ENCODE peak calls at places on chromosomes 1 and 21, in five cellular contexts. One of them, this sample, is unnamed.

GRCh38 chr1:207298666-207299065 is 22.8 kb upstream of the CD55 start:
- DNase-seq in heart right ventricle: no peak
- DNase-seq in CD8-positive, alpha-beta T cell: no peak
- DNase-seq in HFF-Myc: no peak
- DNase-seq in dorsolateral prefrontal cortex: no peak
- DNase-seq in this sample: no peak

GRCh38 chr1:55699151-55699695 is 484.1 kb upstream of the USP24 start:
- DNase-seq in HFF-Myc: no peak
- DNase-seq in dorsolateral prefrontal cortex: no peak
- DNase-seq in CD8-positive, alpha-beta T cell: no peak
- DNase-seq in heart right ventricle: no peak
- DNase-seq in this sample: no peak

GRCh38 chr1:37724575-37724974 is 32.3 kb downstream of the CDCA8 start:
- DNase-seq in CD8-positive, alpha-beta T cell: no peak
- DNase-seq in dorsolateral prefrontal cortex: no peak
- DNase-seq in HFF-Myc: no peak
- DNase-seq in heart right ventricle: no peak
- DNase-seq in this sample: no peak

GRCh38 chr1:158019177-158019868 is 25.9 kb downstream of the KIRREL1 start:
- DNase-seq in HFF-Myc: peak; percentile 94
- DNase-seq in dorsolateral prefrontal cortex: no peak
- DNase-seq in heart right ventricle: no peak
- DNase-seq in CD8-positive, alpha-beta T cell: no peak
- DNase-seq in this sample: no peak

GRCh38 chr1:53686371-53687267 is 52.3 kb downstream of the GLIS1 start:
- DNase-seq in HFF-Myc: no peak
- DNase-seq in CD8-positive, alpha-beta T cell: no peak
- DNase-seq in dorsolateral prefrontal cortex: no peak
- DNase-seq in heart right ventricle: no peak
- DNase-seq in this sample: no peak

GRCh38 chr1:109371271-109371739 is 26.4 kb downstream of the SORT1 start:
- DNase-seq in HFF-Myc: no peak
- DNase-seq in heart right ventricle: no peak
- DNase-seq in CD8-positive, alpha-beta T cell: no peak
- DNase-seq in dorsolateral prefrontal cortex: no peak
- DNase-seq in this sample: no peak

GRCh38 chr1:109509176-109510134 is at the start of gene AMIGO1:
- DNase-seq in CD8-positive, alpha-beta T cell: peak; percentile 55
- DNase-seq in heart right ventricle: peak; percentile 67
- DNase-seq in HFF-Myc: no peak
- DNase-seq in dorsolateral prefrontal cortex: no peak
- DNase-seq in this sample: peak; percentile 66

GRCh38 chr1:23027352-23027907 is 8.2 kb downstream of the KDM1A start:
- DNase-seq in CD8-positive, alpha-beta T cell: no peak
- DNase-seq in dorsolateral prefrontal cortex: no peak
- DNase-seq in heart right ventricle: no peak
- DNase-seq in HFF-Myc: no peak
- DNase-seq in this sample: no peak

GRCh38 chr1:173048629-173049326 is 2.0 kb downstream of the TNFSF18 start:
- DNase-seq in HFF-Myc: no peak
- DNase-seq in CD8-positive, alpha-beta T cell: no peak
- DNase-seq in heart right ventricle: no peak
- DNase-seq in dorsolateral prefrontal cortex: no peak
- DNase-seq in this sample: no peak

GRCh38 chr1:185158806-185159205 is 1.8 kb downstream of the SWT1 start:
- DNase-seq in heart right ventricle: no peak
- DNase-seq in HFF-Myc: no peak
- DNase-seq in CD8-positive, alpha-beta T cell: no peak
- DNase-seq in dorsolateral prefrontal cortex: no peak
- DNase-seq in this sample: no peak

GRCh38 chr1:147496571-147496970 is 44.7 kb upstream of the BCL9 start:
- DNase-seq in heart right ventricle: peak; percentile 22
- DNase-seq in CD8-positive, alpha-beta T cell: no peak
- DNase-seq in dorsolateral prefrontal cortex: no peak
- DNase-seq in HFF-Myc: no peak
- DNase-seq in this sample: no peak

GRCh38 chr1:221845650-221846371 is 103.9 kb upstream of the DUSP10 start:
- DNase-seq in HFF-Myc: no peak
- DNase-seq in CD8-positive, alpha-beta T cell: no peak
- DNase-seq in heart right ventricle: peak; percentile 35
- DNase-seq in dorsolateral prefrontal cortex: no peak
- DNase-seq in this sample: no peak

GRCh38 chr1:29687601-29688244 is 451.4 kb downstream of the PTPRU start:
- DNase-seq in HFF-Myc: no peak
- DNase-seq in CD8-positive, alpha-beta T cell: no peak
- DNase-seq in dorsolateral prefrontal cortex: no peak
- DNase-seq in heart right ventricle: no peak
- DNase-seq in this sample: no peak

GRCh38 chr1:239169276-239169675 is 217.1 kb upstream of the CHRM3 start:
- DNase-seq in heart right ventricle: no peak
- DNase-seq in dorsolateral prefrontal cortex: no peak
- DNase-seq in CD8-positive, alpha-beta T cell: no peak
- DNase-seq in HFF-Myc: no peak
- DNase-seq in this sample: no peak

GRCh38 chr1:227316941-227317540 is 1.3 kb downstream of the CDC42BPA start:
- DNase-seq in CD8-positive, alpha-beta T cell: no peak
- DNase-seq in heart right ventricle: no peak
- DNase-seq in dorsolateral prefrontal cortex: no peak
- DNase-seq in HFF-Myc: no peak
- DNase-seq in this sample: no peak

GRCh38 chr1:55575571-55576279 is 360.6 kb upstream of the USP24 start:
- DNase-seq in CD8-positive, alpha-beta T cell: no peak
- DNase-seq in heart right ventricle: peak; percentile 43
- DNase-seq in HFF-Myc: no peak
- DNase-seq in dorsolateral prefrontal cortex: peak; percentile 66
- DNase-seq in this sample: no peak

GRCh38 chr1:10793129-10793651 is 3.3 kb downstream of the CASZ1 start:
- DNase-seq in CD8-positive, alpha-beta T cell: no peak
- DNase-seq in dorsolateral prefrontal cortex: no peak
- DNase-seq in heart right ventricle: no peak
- DNase-seq in HFF-Myc: no peak
- DNase-seq in this sample: no peak

GRCh38 chr1:89065077-89065868 is at the start of gene GBP1:
- DNase-seq in HFF-Myc: peak; percentile 52
- DNase-seq in dorsolateral prefrontal cortex: no peak
- DNase-seq in CD8-positive, alpha-beta T cell: no peak
- DNase-seq in heart right ventricle: no peak
- DNase-seq in this sample: no peak

GRCh38 chr21:42120056-42120903 is 49.2 kb downstream of the UMODL1 start:
- DNase-seq in dorsolateral prefrontal cortex: peak; percentile 20
- DNase-seq in CD8-positive, alpha-beta T cell: no peak
- DNase-seq in HFF-Myc: no peak
- DNase-seq in heart right ventricle: no peak
- DNase-seq in this sample: peak; percentile 51

GRCh38 chr1:36638268-36638667 is 155.6 kb upstream of the CSF3R start:
- DNase-seq in dorsolateral prefrontal cortex: no peak
- DNase-seq in HFF-Myc: no peak
- DNase-seq in heart right ventricle: no peak
- DNase-seq in CD8-positive, alpha-beta T cell: no peak
- DNase-seq in this sample: no peak

GRCh38 chr1:224700915-224701531 is 84.9 kb downstream of the CNIH3 start:
- DNase-seq in CD8-positive, alpha-beta T cell: no peak
- DNase-seq in heart right ventricle: no peak
- DNase-seq in dorsolateral prefrontal cortex: no peak
- DNase-seq in HFF-Myc: no peak
- DNase-seq in this sample: no peak

GRCh38 chr1:6416906-6417305 is 2.8 kb downstream of the HES2 start:
- DNase-seq in HFF-Myc: no peak
- DNase-seq in CD8-positive, alpha-beta T cell: no peak
- DNase-seq in dorsolateral prefrontal cortex: no peak
- DNase-seq in heart right ventricle: no peak
- DNase-seq in this sample: no peak

GRCh38 chr1:204684551-204685235 is 845 bp downstream of the LRRN2 start:
- DNase-seq in HFF-Myc: no peak
- DNase-seq in dorsolateral prefrontal cortex: no peak
- DNase-seq in CD8-positive, alpha-beta T cell: no peak
- DNase-seq in heart right ventricle: peak; percentile 29
- DNase-seq in this sample: no peak
- H3K4me3 ChIP-seq in HFF-Myc: no peak overlapping the region
- H3K4me3 ChIP-seq in dorsolateral prefrontal cortex: peak overlapping the region; percentile 66
- H3K4me3 ChIP-seq in CD8-positive, alpha-beta T cell: no peak overlapping the region
- H3K4me3 ChIP-seq in heart right ventricle: peak overlapping the region; percentile 51
- H3K4me3 ChIP-seq in this sample: peak overlapping the region; percentile 26

GRCh38 chr21:38490411-38491020 is 7.8 kb downstream of the ERG start:
- DNase-seq in HFF-Myc: no peak
- DNase-seq in CD8-positive, alpha-beta T cell: no peak
- DNase-seq in heart right ventricle: no peak
- DNase-seq in dorsolateral prefrontal cortex: no peak
- DNase-seq in this sample: no peak
- H3K4me3 ChIP-seq in HFF-Myc: no peak overlapping the region
- H3K4me3 ChIP-seq in CD8-positive, alpha-beta T cell: no peak overlapping the region
- H3K4me3 ChIP-seq in heart right ventricle: no peak overlapping the region
- H3K4me3 ChIP-seq in dorsolateral prefrontal cortex: no peak overlapping the region
- H3K4me3 ChIP-seq in this sample: no peak overlapping the region

DNA sequence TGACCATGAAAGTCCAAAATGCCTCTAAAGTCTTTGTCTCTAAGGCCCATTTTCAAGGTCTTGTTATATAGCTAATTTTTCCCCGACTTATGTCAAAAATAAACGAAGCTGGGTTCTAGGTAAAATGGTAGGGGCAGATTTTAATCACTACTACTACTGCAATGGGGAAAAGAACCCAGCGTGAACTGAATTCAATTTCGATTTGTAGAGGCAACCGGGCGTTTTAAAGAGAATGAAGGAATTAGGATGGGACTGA is 536 bp upstream of the EXO1 start:
- DNase-seq in heart right ventricle: no peak
- DNase-seq in HFF-Myc: no peak
- DNase-seq in CD8-positive, alpha-beta T cell: no peak
- DNase-seq in dorsolateral prefrontal cortex: no peak
- DNase-seq in this sample: no peak
- H3K4me3 ChIP-seq in heart right ventricle: peak overlapping the region; percentile 70
- H3K4me3 ChIP-seq in HFF-Myc: peak overlapping the region; percentile 88
- H3K4me3 ChIP-seq in CD8-positive, alpha-beta T cell: peak overlapping the region; percentile 100
- H3K4me3 ChIP-seq in dorsolateral prefrontal cortex: peak overlapping the region; percentile 87
- H3K4me3 ChIP-seq in this sample: peak overlapping the region; percentile 69

DNA sequence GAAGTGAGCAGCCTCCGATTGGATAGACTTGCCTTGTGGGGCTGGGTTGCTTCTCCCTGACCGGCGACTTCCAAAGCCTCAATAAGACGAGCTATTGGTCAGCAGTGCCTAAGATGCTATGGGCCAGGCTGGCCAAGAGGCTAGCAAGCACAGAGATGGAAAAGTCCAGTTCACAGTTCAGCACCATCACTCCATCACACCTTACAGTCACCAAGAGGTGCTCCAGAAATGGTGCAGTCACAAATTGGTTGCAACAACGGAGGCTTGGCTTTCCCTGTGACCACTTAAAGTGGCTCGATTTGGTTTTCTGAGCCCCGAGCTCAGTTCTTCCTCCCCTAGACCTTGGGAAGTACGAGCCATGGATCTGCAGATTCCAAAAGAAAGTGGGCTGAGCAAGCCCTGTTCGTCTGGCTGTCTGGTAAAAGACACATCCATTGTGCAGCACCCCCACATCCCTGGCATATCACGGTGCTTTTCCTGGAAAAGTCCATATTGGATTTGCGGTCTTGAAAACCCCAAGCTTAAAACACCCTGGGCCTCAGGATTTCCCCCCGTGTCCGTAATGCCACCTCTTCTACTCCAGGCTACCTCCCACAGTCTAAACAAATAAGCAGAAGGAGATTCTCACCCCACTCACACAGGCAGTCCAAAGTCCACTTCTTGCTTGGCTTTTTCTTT is 1.3 kb downstream of the SLAMF1 start:
- DNase-seq in dorsolateral prefrontal cortex: no peak
- DNase-seq in CD8-positive, alpha-beta T cell: no peak
- DNase-seq in heart right ventricle: no peak
- DNase-seq in HFF-Myc: no peak
- DNase-seq in this sample: no peak
- H3K4me3 ChIP-seq in dorsolateral prefrontal cortex: no peak overlapping the region
- H3K4me3 ChIP-seq in CD8-positive, alpha-beta T cell: peak overlapping the region; percentile 51
- H3K4me3 ChIP-seq in heart right ventricle: no peak overlapping the region
- H3K4me3 ChIP-seq in HFF-Myc: no peak overlapping the region
- H3K4me3 ChIP-seq in this sample: peak overlapping the region; percentile 41

GRCh38 chr21:9739240-9739639 is 782.1 kb upstream of the TPTE start:
- DNase-seq in heart right ventricle: no peak
- DNase-seq in HFF-Myc: no peak
- DNase-seq in dorsolateral prefrontal cortex: no peak
- DNase-seq in CD8-positive, alpha-beta T cell: no peak
- DNase-seq in this sample: no peak
- H3K4me3 ChIP-seq in heart right ventricle: no peak overlapping the region
- H3K4me3 ChIP-seq in HFF-Myc: no peak overlapping the region
- H3K4me3 ChIP-seq in dorsolateral prefrontal cortex: no peak overlapping the region
- H3K4me3 ChIP-seq in CD8-positive, alpha-beta T cell: no peak overlapping the region
- H3K4me3 ChIP-seq in this sample: no peak overlapping the region

GRCh38 chr1:41020654-41021053 is 871 bp downstream of the SLFNL1 start:
- DNase-seq in CD8-positive, alpha-beta T cell: no peak
- DNase-seq in HFF-Myc: no peak
- DNase-seq in dorsolateral prefrontal cortex: no peak
- DNase-seq in heart right ventricle: no peak
- DNase-seq in this sample: no peak

GRCh38 chr1:41017141-41018024 is 4.1 kb downstream of the SLFNL1 start:
- DNase-seq in dorsolateral prefrontal cortex: no peak
- DNase-seq in heart right ventricle: no peak
- DNase-seq in CD8-positive, alpha-beta T cell: no peak
- DNase-seq in HFF-Myc: no peak
- DNase-seq in this sample: no peak

GRCh38 chr1:41018039-41018438 is 3.5 kb downstream of the SLFNL1 start:
- DNase-seq in heart right ventricle: no peak
- DNase-seq in CD8-positive, alpha-beta T cell: no peak
- DNase-seq in HFF-Myc: no peak
- DNase-seq in dorsolateral prefrontal cortex: no peak
- DNase-seq in this sample: no peak

GRCh38 chr1:41020109-41020576 is 1.4 kb downstream of the SLFNL1 start:
- DNase-seq in HFF-Myc: no peak
- DNase-seq in dorsolateral prefrontal cortex: no peak
- DNase-seq in CD8-positive, alpha-beta T cell: no peak
- DNase-seq in heart right ventricle: no peak
- DNase-seq in this sample: no peak

DNA sequence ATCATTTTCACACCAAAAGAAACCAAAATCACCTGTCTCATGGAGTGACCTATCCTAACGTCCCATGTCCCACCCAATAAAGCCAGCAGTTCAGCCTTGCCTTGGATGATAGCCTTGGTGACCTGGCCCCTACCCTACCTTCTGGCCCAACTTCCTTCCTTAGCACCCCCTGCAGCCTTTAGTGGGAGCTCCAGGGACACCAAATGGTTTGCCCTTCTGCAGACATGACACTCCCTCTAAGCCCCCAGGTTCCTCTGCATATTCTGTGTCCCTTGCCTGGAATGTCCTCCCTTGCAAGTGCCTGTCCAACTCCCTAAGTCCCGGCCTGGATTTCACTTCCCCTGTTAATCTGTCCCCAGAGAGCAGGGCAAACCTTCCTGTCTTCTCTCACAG is 2.2 kb downstream of the SLFNL1 start:
- DNase-seq in dorsolateral prefrontal cortex: no peak
- DNase-seq in CD8-positive, alpha-beta T cell: no peak
- DNase-seq in heart right ventricle: no peak
- DNase-seq in HFF-Myc: no peak
- DNase-seq in this sample: no peak
- H3K4me3 ChIP-seq in dorsolateral prefrontal cortex: no peak overlapping the region
- H3K4me3 ChIP-seq in CD8-positive, alpha-beta T cell: no peak overlapping the region
- H3K4me3 ChIP-seq in heart right ventricle: no peak overlapping the region
- H3K4me3 ChIP-seq in HFF-Myc: no peak overlapping the region
- H3K4me3 ChIP-seq in this sample: no peak overlapping the region

This sample was measured in Peyer's patch.